ENCODE peak calls at places on chromosomes 2 and 18, in four cellular contexts. Z, K, I and M are unnamed samples.

GRCh38 chr18:78273876-78274275 is 705.7 kb upstream of the SALL3 start:
- DNase-seq in I (no peak), K (no peak), Z (no peak), M (no peak)

GRCh38 chr2:54559593-54560145 is 103.5 kb downstream of the SPTBN1 start:
- DNase-seq in I (peak; percentile 65), K (peak; percentile 86), Z (peak; percentile 48), M (peak; percentile 45)

GRCh38 chr2:191933307-191934105 is 86.6 kb upstream of the CAVIN2 start:
- DNase-seq in I (no peak), K (peak; percentile 78), Z (no peak), M (no peak)

GRCh38 chr2:51812138-51812866 is 780.4 kb upstream of the NRXN1 start:
- DNase-seq in Z (no peak), K (peak; percentile 21), I (no peak), M (no peak)

GRCh38 chr2:48685126-48685525 is 67.5 kb downstream of the GTF2A1L start:
- DNase-seq in K (no peak), Z (no peak), I (no peak), M (no peak)

GRCh38 chr18:75455249-75456183 is 28.0 kb upstream of the SMIM21 start:
- DNase-seq in I (no peak), K (no peak), Z (no peak), M (no peak)

GRCh38 chr18:64337018-64337417 is 188.1 kb upstream of the LINC00305 start:
- DNase-seq in I (no peak), K (no peak), Z (no peak), M (no peak)

GRCh38 chr2:21486445-21486844 is 362.7 kb downstream of the TDRD15 start:
- DNase-seq in Z (no peak), I (no peak), K (no peak), M (no peak)

GRCh38 chr2:62201307-62201706 is 5.4 kb downstream of the B3GNT2 start:
- DNase-seq in Z (no peak), K (no peak), I (no peak), M (no peak)

GRCh38 chr18:77059294-77059916 is 73.2 kb downstream of the MBP start:
- DNase-seq in I (no peak), Z (no peak), K (peak; percentile 33), M (no peak)

GRCh38 chr18:41326311-41326710 is 628.7 kb upstream of the PIK3C3 start:
- DNase-seq in Z (no peak), I (no peak), K (peak; percentile 87), M (no peak)

GRCh38 chr2:231380991-231381847 is 14.3 kb upstream of the B3GNT7 start:
- DNase-seq in Z (no peak), K (no peak), I (no peak), M (no peak)

GRCh38 chr2:96240341-96241038 is 25.3 kb downstream of the TMEM127 start:
- DNase-seq in Z (no peak), I (no peak), K (peak; percentile 55), M (peak; percentile 58)

GRCh38 chr2:240501531-240501991 is 56.2 kb downstream of the ANKMY1 start:
- DNase-seq in Z (no peak), I (peak; percentile 11), K (no peak), M (no peak)

GRCh38 chr2:523698-524270 is 153.4 kb downstream of the TMEM18 start:
- DNase-seq in I (no peak), K (no peak), Z (no peak), M (no peak)

GRCh38 chr2:526918-527317 is 150.3 kb downstream of the TMEM18 start:
- DNase-seq in I (no peak), Z (no peak), K (no peak), M (no peak)

GRCh38 chr2:524442-524841 is 152.8 kb downstream of the TMEM18 start:
- DNase-seq in Z (no peak), K (peak; percentile 1), I (no peak), M (no peak)

GRCh38 chr2:525021-525420 is 152.2 kb downstream of the TMEM18 start:
- DNase-seq in K (no peak), Z (no peak), I (no peak), M (no peak)

DNA sequence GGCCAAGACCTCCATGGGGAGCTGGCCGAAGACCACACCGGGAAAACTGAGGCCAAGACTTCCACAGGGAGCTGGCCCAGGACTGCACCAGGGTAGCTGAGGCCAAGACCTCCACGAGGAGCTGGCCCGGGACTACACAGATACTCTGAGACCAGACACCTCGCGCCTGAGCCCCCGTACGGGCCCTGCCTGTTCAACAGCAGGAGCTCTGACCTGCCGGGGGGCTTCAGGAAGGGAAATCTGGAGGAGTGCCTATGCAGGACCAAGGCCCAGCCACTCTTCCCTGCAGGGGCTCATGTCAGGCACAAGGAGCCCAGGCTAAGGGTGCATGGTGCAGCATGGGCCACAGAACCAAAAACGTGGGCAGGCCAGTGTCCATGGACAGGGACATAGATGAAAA is 151.6 kb downstream of the TMEM18 start:
- DNase-seq in I (no peak), K (no peak), Z (no peak), M (no peak)
- H3K36me3 ChIP-seq in I (no peaks in the 10 kb centered on the region), K (no peaks in the 10 kb centered on the region), Z (no peaks in the 10 kb centered on the region), M (no peaks in the 10 kb centered on the region)

DNA sequence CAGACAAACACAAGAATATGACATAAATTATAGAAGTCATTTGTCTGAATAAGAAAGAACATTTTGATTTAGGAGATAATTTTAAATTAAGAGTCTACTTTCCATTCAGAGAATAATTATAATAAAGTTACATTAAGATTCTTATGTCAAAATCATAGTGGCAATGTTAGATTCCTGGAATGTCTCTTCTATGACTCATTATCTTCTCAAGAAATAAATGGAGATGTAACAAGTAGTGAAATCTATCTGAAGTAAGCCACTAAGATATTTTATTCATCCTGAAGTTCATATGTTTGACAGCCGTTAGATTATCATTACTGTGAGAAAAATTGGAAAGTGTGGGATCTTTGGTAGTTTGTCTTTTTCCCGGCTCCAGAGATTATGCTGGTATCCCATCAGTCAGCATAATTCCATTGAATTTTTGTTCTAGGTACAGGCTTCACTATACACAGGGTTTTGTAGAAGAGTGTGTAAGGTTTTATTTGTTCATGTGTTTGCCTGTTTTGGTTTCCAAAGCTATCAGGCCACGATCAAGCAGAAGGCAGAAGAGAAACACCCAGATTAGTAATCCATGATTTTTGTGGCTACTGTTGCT is 1246.6 kb upstream of the LRRTM1 start:
- DNase-seq in Z (no peak), K (no peak), I (no peak), M (no peak)
- H3K27ac ChIP-seq in Z (no peak overlapping the region), K (no peak overlapping the region), I (no peak overlapping the region), M (no peak overlapping the region)

DNA sequence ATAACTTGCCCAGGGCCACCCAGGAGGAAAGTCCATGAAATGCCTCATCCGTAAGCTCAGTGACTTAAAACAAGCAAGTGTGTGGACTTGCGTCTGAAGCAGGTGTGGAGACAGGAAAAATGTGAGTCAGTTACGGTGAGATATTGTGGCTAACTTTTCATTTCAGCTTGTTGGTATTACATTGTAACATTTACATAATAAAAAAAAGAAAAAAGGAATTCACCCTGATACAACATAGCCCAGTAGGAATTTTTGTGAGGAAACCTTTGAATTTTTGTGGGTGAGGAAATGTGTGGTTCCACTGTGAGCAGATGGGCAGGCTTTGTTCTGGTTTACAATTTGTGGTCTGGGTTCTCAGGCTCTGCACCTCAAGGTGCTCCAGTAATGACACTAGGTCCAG is 33.7 kb upstream of the LYPD6B start:
- DNase-seq in I (no peak), Z (no peak), K (peak; percentile 85), M (no peak)
- H3K36me3 ChIP-seq in I (no peaks in the 10 kb centered on the region), Z (no peaks in the 10 kb centered on the region), K (no peaks in the 10 kb centered on the region), M (no peaks in the 10 kb centered on the region)

DNA sequence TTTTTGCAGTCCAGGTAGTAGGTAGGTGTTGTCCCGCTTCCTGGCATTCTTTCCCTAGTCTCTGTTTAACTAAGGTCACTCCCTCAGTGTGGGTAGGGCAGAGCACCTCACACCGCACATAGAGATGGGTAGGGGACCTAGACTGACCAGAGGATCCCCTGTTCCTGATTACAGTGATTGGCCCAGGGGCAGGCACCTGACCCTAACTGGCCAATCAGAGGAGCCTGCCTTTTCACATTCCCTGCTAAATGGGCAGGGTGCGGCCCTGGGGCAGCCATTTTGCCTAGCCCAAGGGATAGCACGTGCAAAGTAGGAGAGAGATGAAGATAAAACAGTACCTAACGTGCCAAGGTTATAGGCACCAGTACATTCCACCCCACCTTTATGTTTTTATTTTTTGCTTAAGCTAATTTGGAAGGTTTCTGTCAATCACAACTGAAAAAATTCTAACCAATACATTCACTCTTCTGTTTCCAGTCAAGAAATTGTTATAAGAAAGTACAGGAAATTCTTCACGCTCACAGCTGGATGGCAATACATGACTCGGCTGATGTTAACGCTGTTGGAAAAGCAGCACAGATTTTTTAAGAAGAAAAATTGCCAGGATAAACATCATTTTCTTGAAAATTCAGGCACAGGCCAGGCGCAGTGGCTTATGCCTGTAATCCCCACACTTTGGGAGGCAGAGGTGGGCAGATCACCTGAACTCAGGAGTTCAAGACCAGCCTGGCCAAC is 46.3 kb downstream of the STPG4 start:
- DNase-seq in Z (no peak), I (no peak), K (no peak), M (no peak)
- H3K27ac ChIP-seq in Z (no peak overlapping the region), I (no peak overlapping the region), K (no peak overlapping the region), M (no peak overlapping the region)

DNA sequence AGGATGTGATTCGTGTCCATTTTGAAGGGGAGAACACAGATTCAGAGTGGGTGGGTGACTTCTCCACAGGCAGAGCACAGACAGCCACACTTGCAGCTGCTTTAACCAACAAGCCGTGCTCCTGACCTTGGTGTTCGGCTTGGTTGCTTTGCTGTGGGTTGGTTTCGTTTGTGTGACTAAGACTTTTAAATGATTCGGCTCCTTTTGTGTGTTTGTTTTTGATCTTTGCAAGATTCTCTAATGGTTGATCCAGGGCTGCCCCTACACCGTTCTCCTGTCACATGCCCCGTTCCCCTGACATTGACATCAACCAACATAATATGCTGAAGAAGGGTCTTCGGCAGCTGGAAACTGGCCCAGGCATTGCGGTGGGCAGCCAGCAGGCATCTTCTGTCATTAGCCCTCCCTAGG is 95.9 kb upstream of the MBOAT2 start:
- DNase-seq in K (no peak), Z (no peak), I (no peak), M (no peak)
- H3K36me3 ChIP-seq in K (no peaks in the 10 kb centered on the region), Z (no peaks in the 10 kb centered on the region), I (no peaks in the 10 kb centered on the region), M (no peaks in the 10 kb centered on the region)

GRCh38 chr2:228869601-228870264 is 401.4 kb downstream of the PID1 start:
- DNase-seq in Z (no peak), I (no peak), K (no peak), M (no peak)

GRCh38 chr2:228867406-228867805 is 403.7 kb downstream of the PID1 start:
- DNase-seq in I (no peak), Z (no peak), K (no peak), M (no peak)

GRCh38 chr2:228875152-228875875 is 395.8 kb downstream of the PID1 start:
- DNase-seq in Z (no peak), I (no peak), K (peak; percentile 6), M (no peak)

GRCh38 chr2:228866781-228867180 is 404.3 kb downstream of the PID1 start:
- DNase-seq in I (no peak), Z (no peak), K (no peak), M (no peak)

DNA sequence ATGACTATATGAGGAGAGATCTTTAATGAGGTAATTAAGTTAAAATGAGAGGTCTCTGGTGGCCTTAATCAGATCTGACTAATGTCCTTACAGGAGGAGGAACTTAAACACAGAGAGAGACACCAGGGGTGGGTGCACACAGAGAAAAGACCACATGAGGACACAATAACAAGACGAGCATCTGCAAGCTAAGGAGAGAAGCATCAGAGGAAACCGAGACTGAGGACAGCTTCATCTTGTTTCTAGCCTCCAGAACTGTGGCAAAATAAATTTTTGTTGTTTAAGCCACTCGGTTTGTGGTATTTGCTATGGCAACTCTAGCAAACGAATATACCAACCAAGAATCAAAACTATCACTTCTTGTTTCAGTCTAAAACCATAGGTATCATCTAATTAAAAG is 400.1 kb downstream of the PID1 start:
- DNase-seq in Z (no peak), K (no peak), I (no peak), M (no peak)
- H3K27ac ChIP-seq in Z (no peak overlapping the region), K (no peak overlapping the region), I (no peak overlapping the region), M (no peak overlapping the region)